ENCODE peak calls at places on chromosomes 7 and 10, in six cellular contexts. One of them, this sample, is unnamed.
A peak's percentile ranks its signal among the peaks of the same experiment; 100 is the strongest.

GRCh38 chr10:28806951-28807759 is 129.8 kb downstream of the BAMBI start:
- DNase-seq in hepatocyte: no peak
- DNase-seq in endothelial cell of umbilical vein: no peak
- DNase-seq in fibroblast of lung: peak; percentile 21
- DNase-seq in K562: peak; percentile 72
- DNase-seq in mammary epithelial cell: no peak
- DNase-seq in this sample: no peak

GRCh38 chr10:3850999-3851937 is 66.3 kb upstream of the KLF6 start:
- DNase-seq in fibroblast of lung: peak; percentile 87
- DNase-seq in K562: no peak
- DNase-seq in hepatocyte: peak; percentile 67
- DNase-seq in endothelial cell of umbilical vein: peak; percentile 78
- DNase-seq in mammary epithelial cell: peak; percentile 95
- DNase-seq in this sample: no peak

GRCh38 chr10:11016959-11017574 is 605 bp upstream of the CELF2 start:
- DNase-seq in mammary epithelial cell: no peak
- DNase-seq in fibroblast of lung: peak; percentile 26
- DNase-seq in K562: no peak
- DNase-seq in hepatocyte: no peak
- DNase-seq in endothelial cell of umbilical vein: no peak
- DNase-seq in this sample: no peak

GRCh38 chr7:28858206-28858605 is 99.9 kb downstream of the TRIL start:
- DNase-seq in fibroblast of lung: peak; percentile 49
- DNase-seq in mammary epithelial cell: peak; percentile 73
- DNase-seq in hepatocyte: no peak
- DNase-seq in K562: no peak
- DNase-seq in endothelial cell of umbilical vein: no peak
- DNase-seq in this sample: no peak

GRCh38 chr10:61183971-61184370 is 240.0 kb upstream of the RHOBTB1 start:
- DNase-seq in endothelial cell of umbilical vein: no peak
- DNase-seq in mammary epithelial cell: no peak
- DNase-seq in K562: no peak
- DNase-seq in hepatocyte: no peak
- DNase-seq in fibroblast of lung: no peak
- DNase-seq in this sample: no peak

GRCh38 chr7:106313456-106313891 is 28.7 kb upstream of the NAMPT start:
- DNase-seq in K562: no peak
- DNase-seq in mammary epithelial cell: peak; percentile 78
- DNase-seq in endothelial cell of umbilical vein: peak; percentile 40
- DNase-seq in hepatocyte: no peak
- DNase-seq in fibroblast of lung: peak; percentile 59
- DNase-seq in this sample: no peak

GRCh38 chr7:90604383-90604782 is 8.3 kb downstream of the CDK14 start:
- DNase-seq in K562: no peak
- DNase-seq in hepatocyte: no peak
- DNase-seq in fibroblast of lung: no peak
- DNase-seq in endothelial cell of umbilical vein: no peak
- DNase-seq in mammary epithelial cell: peak; percentile 60
- DNase-seq in this sample: no peak

GRCh38 chr10:45197816-45198595 is 117.4 kb downstream of the OR13A1 start:
- DNase-seq in endothelial cell of umbilical vein: no peak
- DNase-seq in fibroblast of lung: no peak
- DNase-seq in mammary epithelial cell: no peak
- DNase-seq in hepatocyte: no peak
- DNase-seq in K562: no peak
- DNase-seq in this sample: no peak

GRCh38 chr7:151810434-151811232 is 66.3 kb downstream of the PRKAG2 start:
- DNase-seq in K562: no peak
- DNase-seq in hepatocyte: no peak
- DNase-seq in endothelial cell of umbilical vein: no peak
- DNase-seq in mammary epithelial cell: no peak
- DNase-seq in fibroblast of lung: no peak
- DNase-seq in this sample: no peak

GRCh38 chr10:47299611-47299988 is 397 bp upstream of the GDF10 start:
- DNase-seq in mammary epithelial cell: no peak
- DNase-seq in K562: no peak
- DNase-seq in endothelial cell of umbilical vein: no peak
- DNase-seq in fibroblast of lung: no peak
- DNase-seq in hepatocyte: no peak
- DNase-seq in this sample: no peak

GRCh38 chr7:110784749-110785148 is 306.2 kb upstream of the LRRN3 start:
- DNase-seq in hepatocyte: no peak
- DNase-seq in endothelial cell of umbilical vein: no peak
- DNase-seq in K562: no peak
- DNase-seq in fibroblast of lung: no peak
- DNase-seq in mammary epithelial cell: no peak
- DNase-seq in this sample: no peak

GRCh38 chr7:148296994-148297644 is 293.4 kb upstream of the C7orf33 start:
- DNase-seq in endothelial cell of umbilical vein: no peak
- DNase-seq in K562: peak; percentile 61
- DNase-seq in mammary epithelial cell: no peak
- DNase-seq in hepatocyte: no peak
- DNase-seq in fibroblast of lung: no peak
- DNase-seq in this sample: no peak

GRCh38 chr10:129936266-129936922 is 27.7 kb downstream of the EBF3 start:
- DNase-seq in endothelial cell of umbilical vein: no peak
- DNase-seq in fibroblast of lung: no peak
- DNase-seq in mammary epithelial cell: no peak
- DNase-seq in hepatocyte: no peak
- DNase-seq in K562: no peak
- DNase-seq in this sample: no peak

GRCh38 chr7:45140827-45141226 is 16.8 kb upstream of the RAMP3 start:
- DNase-seq in K562: no peak
- DNase-seq in endothelial cell of umbilical vein: no peak
- DNase-seq in fibroblast of lung: no peak
- DNase-seq in mammary epithelial cell: no peak
- DNase-seq in hepatocyte: no peak
- DNase-seq in this sample: no peak

GRCh38 chr7:151119902-151120301 is 33.6 kb downstream of the AGAP3 start:
- DNase-seq in hepatocyte: no peak
- DNase-seq in K562: no peak
- DNase-seq in fibroblast of lung: no peak
- DNase-seq in mammary epithelial cell: no peak
- DNase-seq in endothelial cell of umbilical vein: no peak
- DNase-seq in this sample: no peak

GRCh38 chr10:132802694-132803320 is 16.9 kb upstream of the NKX6-2 start:
- DNase-seq in K562: no peak
- DNase-seq in endothelial cell of umbilical vein: no peak
- DNase-seq in fibroblast of lung: no peak
- DNase-seq in mammary epithelial cell: no peak
- DNase-seq in hepatocyte: no peak
- DNase-seq in this sample: peak; percentile 48

GRCh38 chr7:24442170-24442777 is 131.0 kb upstream of the PALS2 start:
- DNase-seq in K562: no peak
- DNase-seq in endothelial cell of umbilical vein: no peak
- DNase-seq in hepatocyte: no peak
- DNase-seq in mammary epithelial cell: no peak
- DNase-seq in fibroblast of lung: no peak
- DNase-seq in this sample: no peak

GRCh38 chr10:21249435-21249834 is 276.0 kb downstream of the SKIDA1 start:
- DNase-seq in K562: no peak
- DNase-seq in fibroblast of lung: no peak
- DNase-seq in endothelial cell of umbilical vein: no peak
- DNase-seq in hepatocyte: no peak
- DNase-seq in mammary epithelial cell: no peak
- DNase-seq in this sample: no peak

GRCh38 chr7:75646551-75647102 is 92.1 kb downstream of the HIP1 start:
- DNase-seq in endothelial cell of umbilical vein: no peak
- DNase-seq in K562: no peak
- DNase-seq in hepatocyte: no peak
- DNase-seq in mammary epithelial cell: no peak
- DNase-seq in fibroblast of lung: no peak
- DNase-seq in this sample: no peak

GRCh38 chr7:90298145-90299038 is 22.7 kb downstream of the FAM237B start:
- DNase-seq in endothelial cell of umbilical vein: peak; percentile 66
- DNase-seq in K562: peak; percentile 13
- DNase-seq in fibroblast of lung: peak; percentile 76
- DNase-seq in mammary epithelial cell: peak; percentile 61
- DNase-seq in hepatocyte: peak; percentile 53
- DNase-seq in this sample: peak; percentile 59

GRCh38 chr7:137975223-137975622 is 26.7 kb downstream of the CREB3L2 start:
- DNase-seq in endothelial cell of umbilical vein: no peak
- DNase-seq in hepatocyte: no peak
- DNase-seq in mammary epithelial cell: no peak
- DNase-seq in fibroblast of lung: peak; percentile 89
- DNase-seq in K562: no peak
- DNase-seq in this sample: peak; percentile 62

GRCh38 chr10:114024876-114025609 is 18.6 kb upstream of the ADRB1 start:
- DNase-seq in K562: no peak
- DNase-seq in endothelial cell of umbilical vein: no peak
- DNase-seq in mammary epithelial cell: no peak
- DNase-seq in fibroblast of lung: peak; percentile 71
- DNase-seq in hepatocyte: no peak
- DNase-seq in this sample: no peak

GRCh38 chr7:138032186-138032585 is 30.3 kb upstream of the CREB3L2 start:
- DNase-seq in mammary epithelial cell: no peak
- DNase-seq in K562: no peak
- DNase-seq in endothelial cell of umbilical vein: no peak
- DNase-seq in hepatocyte: no peak
- DNase-seq in fibroblast of lung: no peak
- DNase-seq in this sample: no peak

GRCh38 chr7:66505531-66506451 is 122.9 kb upstream of the KCTD7 start:
- DNase-seq in K562: peak; percentile 5
- DNase-seq in endothelial cell of umbilical vein: peak; percentile 17
- DNase-seq in fibroblast of lung: no peak
- DNase-seq in hepatocyte: no peak
- DNase-seq in mammary epithelial cell: no peak
- DNase-seq in this sample: no peak

GRCh38 chr7:35613150-35613549 is 81.8 kb downstream of the HERPUD2 start:
- DNase-seq in fibroblast of lung: no peak
- DNase-seq in hepatocyte: no peak
- DNase-seq in K562: no peak
- DNase-seq in mammary epithelial cell: no peak
- DNase-seq in endothelial cell of umbilical vein: no peak
- DNase-seq in this sample: no peak

GRCh38 chr10:78460204-78460603 is 426.5 kb downstream of the RPS24 start:
- DNase-seq in hepatocyte: no peak
- DNase-seq in mammary epithelial cell: no peak
- DNase-seq in fibroblast of lung: no peak
- DNase-seq in endothelial cell of umbilical vein: no peak
- DNase-seq in K562: no peak
- DNase-seq in this sample: no peak

GRCh38 chr10:639001-639750 is 50.3 kb downstream of the DIP2C start:
- DNase-seq in mammary epithelial cell: no peak
- DNase-seq in K562: no peak
- DNase-seq in fibroblast of lung: no peak
- DNase-seq in hepatocyte: no peak
- DNase-seq in endothelial cell of umbilical vein: no peak
- DNase-seq in this sample: no peak
- TF ChIP-seq EZH2 in mammary epithelial cell: no peak
- TF ChIP-seq EZH2 in K562: no peak
- TF ChIP-seq EZH2 in fibroblast of lung: no peak
- TF ChIP-seq EZH2 in hepatocyte: no peak
- TF ChIP-seq EZH2 in endothelial cell of umbilical vein: no peak
- TF ChIP-seq EZH2 in this sample: no peak

GRCh38 chr7:945556-946255 is 8.8 kb downstream of the ADAP1 start:
- DNase-seq in endothelial cell of umbilical vein: no peak
- DNase-seq in K562: no peak
- DNase-seq in mammary epithelial cell: peak; percentile 98
- DNase-seq in hepatocyte: peak; percentile 94
- DNase-seq in fibroblast of lung: no peak
- DNase-seq in this sample: no peak

GRCh38 chr7:944744-945143 is 9.7 kb downstream of the ADAP1 start:
- DNase-seq in hepatocyte: no peak
- DNase-seq in mammary epithelial cell: no peak
- DNase-seq in K562: no peak
- DNase-seq in fibroblast of lung: no peak
- DNase-seq in endothelial cell of umbilical vein: no peak
- DNase-seq in this sample: no peak

GRCh38 chr7:946256-946996 is 8.1 kb downstream of the ADAP1 start:
- DNase-seq in endothelial cell of umbilical vein: no peak
- DNase-seq in K562: no peak
- DNase-seq in mammary epithelial cell: no peak
- DNase-seq in hepatocyte: no peak
- DNase-seq in fibroblast of lung: no peak
- DNase-seq in this sample: no peak

GRCh38 chr7:947391-948210 is 6.9 kb downstream of the ADAP1 start:
- DNase-seq in mammary epithelial cell: no peak
- DNase-seq in hepatocyte: no peak
- DNase-seq in K562: no peak
- DNase-seq in endothelial cell of umbilical vein: no peak
- DNase-seq in fibroblast of lung: no peak
- DNase-seq in this sample: no peak

GRCh38 chr7:945147-945555 is 9.3 kb downstream of the ADAP1 start:
- DNase-seq in mammary epithelial cell: no peak
- DNase-seq in hepatocyte: no peak
- DNase-seq in endothelial cell of umbilical vein: no peak
- DNase-seq in fibroblast of lung: no peak
- DNase-seq in K562: no peak
- DNase-seq in this sample: no peak
- H3K4me3 ChIP-seq in mammary epithelial cell: no peak overlapping the region
- H3K4me3 ChIP-seq in hepatocyte: no peak overlapping the region
- H3K4me3 ChIP-seq in endothelial cell of umbilical vein: no peak overlapping the region
- H3K4me3 ChIP-seq in fibroblast of lung: no peak overlapping the region
- H3K4me3 ChIP-seq in K562: no peak overlapping the region
- H3K4me3 ChIP-seq in this sample: no peak overlapping the region

DNA sequence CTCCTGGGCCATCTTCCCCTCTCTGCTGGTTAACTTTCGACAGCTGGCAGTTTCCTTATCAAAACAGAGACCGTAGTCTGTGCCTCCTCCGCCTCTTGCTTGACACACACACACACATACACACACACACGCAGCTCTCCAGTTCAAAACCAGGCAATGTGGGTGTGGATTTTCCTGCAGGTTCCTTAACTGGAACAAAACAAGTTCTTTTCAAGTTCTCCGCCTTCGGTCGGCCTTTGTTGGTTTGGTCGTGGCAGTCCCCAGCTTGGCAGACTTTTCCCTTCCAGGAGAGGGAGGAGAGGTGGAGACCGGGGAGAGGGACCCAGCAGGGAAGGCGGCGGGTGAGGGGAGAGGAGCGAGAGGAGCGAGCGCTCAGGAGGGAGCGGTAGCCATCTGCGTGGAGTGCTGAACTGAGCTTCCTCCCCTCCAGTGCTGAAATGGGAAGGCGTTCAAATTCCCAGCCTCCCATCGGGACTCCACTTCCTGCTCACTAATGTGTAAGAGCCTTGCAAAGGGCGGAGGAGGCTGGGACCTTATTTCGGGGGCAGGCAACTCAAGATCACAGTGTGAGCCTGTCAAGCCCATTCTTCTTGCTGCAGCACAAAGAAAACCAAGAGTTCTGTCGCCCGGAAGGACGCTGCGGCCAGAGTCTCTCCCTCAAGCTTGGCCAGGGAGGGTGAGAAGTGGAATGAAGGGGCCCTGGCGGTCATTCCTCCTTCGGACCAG is 120.6 kb downstream of the PRPF18 start:
- DNase-seq in mammary epithelial cell: peak; percentile 80
- DNase-seq in K562: peak; percentile 61
- DNase-seq in endothelial cell of umbilical vein: peak; percentile 91
- DNase-seq in fibroblast of lung: peak; percentile 95
- DNase-seq in hepatocyte: peak; percentile 77
- DNase-seq in this sample: peak; percentile 88
- H3K4me2 ChIP-seq in mammary epithelial cell: peak overlapping the region; percentile 87
- H3K4me2 ChIP-seq in K562: peak overlapping the region; percentile 91
- H3K4me2 ChIP-seq in endothelial cell of umbilical vein: peak overlapping the region; percentile 79
- H3K4me2 ChIP-seq in fibroblast of lung: peak overlapping the region; percentile 74
- H3K4me2 ChIP-seq in hepatocyte: peak overlapping the region; percentile 91
- H3K4me2 ChIP-seq in this sample: peak overlapping the region; percentile 76

GRCh38 chr10:42755591-42756093 is 27.0 kb upstream of the BMS1 start:
- DNase-seq in mammary epithelial cell: no peak
- DNase-seq in hepatocyte: no peak
- DNase-seq in endothelial cell of umbilical vein: no peak
- DNase-seq in fibroblast of lung: no peak
- DNase-seq in K562: peak; percentile 30
- DNase-seq in this sample: no peak
- TF ChIP-seq EZH2 in mammary epithelial cell: no peak
- TF ChIP-seq EZH2 in hepatocyte: no peak
- TF ChIP-seq EZH2 in endothelial cell of umbilical vein: no peak
- TF ChIP-seq EZH2 in fibroblast of lung: no peak
- TF ChIP-seq EZH2 in K562: no peak
- TF ChIP-seq EZH2 in this sample: no peak

This sample was measured in neural progenitor cell.